ENCODE peak calls at places on chromosomes 12 and 14, in six cellular contexts. N is glomerular endothelial cell, O is RPMI7951, Q is A673, B is progenitor cell of endocrine pancreas, F is GM06990. D is an unnamed sample.
A peak's percentile ranks its signal among the peaks of the same experiment; 100 is the strongest.

GRCh38 chr12:26666286-26666685 is 166.7 kb downstream of the ITPR2 start:
- DNase-seq in N (no peak), B (no peak), O (no peak), Q (no peak), F (no peak), D (no peak)

GRCh38 chr12:107494331-107494730 is 191.3 kb upstream of the PWP1 start:
- DNase-seq in B (no peak), Q (no peak), O (no peak), F (no peak), N (no peak), D (no peak)

GRCh38 chr14:22993517-22993916 is 11.2 kb upstream of the AJUBA start:
- DNase-seq in B (no peak), O (no peak), F (no peak), N (no peak), Q (no peak), D (no peak)

GRCh38 chr12:22657538-22657937 is 32.6 kb downstream of the ETNK1 start:
- DNase-seq in O (no peak), B (no peak), N (no peak), F (no peak), Q (no peak), D (no peak)

GRCh38 chr12:15364221-15365170 is 42.2 kb downstream of the PTPRO start:
- DNase-seq in O (peak; percentile 4), N (no peak), F (no peak), Q (peak; percentile 29), B (no peak), D (no peak)

GRCh38 chr12:111063296-111064026 is 143.1 kb upstream of the MYL2 start:
- DNase-seq in O (no peak), B (no peak), N (no peak), Q (no peak), F (no peak), D (no peak)

GRCh38 chr12:31117203-31118011 is 43.7 kb downstream of the DDX11 start:
- DNase-seq in N (no peak), Q (peak; percentile 70), O (peak; percentile 21), B (peak; percentile 76), F (peak; percentile 55), D (no peak)

GRCh38 chr14:86575141-86575540 is 1045.2 kb downstream of the FLRT2 start:
- DNase-seq in B (no peak), N (no peak), Q (peak; percentile 44), O (no peak), F (no peak), D (no peak)

GRCh38 chr14:59098377-59098776 is 90.1 kb upstream of the DAAM1 start:
- DNase-seq in O (peak; percentile 59), F (no peak), Q (no peak), N (no peak), B (no peak), D (no peak)

GRCh38 chr12:120771097-120771496 is 45.5 kb downstream of the ACADS start:
- DNase-seq in N (no peak), B (no peak), O (no peak), F (no peak), Q (no peak), D (no peak)

GRCh38 chr14:32468955-32469354 is 139.9 kb downstream of the AKAP6 start:
- DNase-seq in F (no peak), O (peak; percentile 34), B (no peak), Q (peak; percentile 10), N (peak; percentile 10), D (peak; percentile 66)

GRCh38 chr14:69475194-69475818 is 9.2 kb upstream of the PLEKHD1 start:
- DNase-seq in O (peak; percentile 35), N (no peak), Q (peak; percentile 70), F (no peak), B (no peak), D (no peak)

GRCh38 chr14:102683399-102684275 is 91.2 kb downstream of the RCOR1 start:
- DNase-seq in N (no peak), Q (no peak), F (no peak), B (no peak), O (no peak), D (no peak)

GRCh38 chr12:101759396-101760047 is 20.3 kb upstream of the SYCP3 start:
- DNase-seq in Q (peak; percentile 57), F (no peak), B (no peak), N (no peak), O (peak; percentile 39), D (peak; percentile 47)

D was measured in dermis microvascular lymphatic vessel endothelial cell.